ENCODE peak calls at places on chromosome 10, in four cellular contexts. E is transverse colon, K is H1, S is K562. O is an unnamed sample. For H3K4me1 and H3K36me3, the result is how much of the 10 kb centered on the place peaks cover.

GRCh38 chr10:70540089-70540788 is 61.7 kb downstream of the PALD1 start:
- DNase-seq in E (no peak), K (peak), S (peak), O (no peak)

GRCh38 chr10:48623607-48624132 is 18.8 kb upstream of the ARHGAP22 start:
- DNase-seq in E (no peak), K (no peak), S (no peak), O (no peak)

GRCh38 chr10:44647473-44647872 is 262.6 kb upstream of the CXCL12 start:
- DNase-seq in E (no peak), K (no peak), S (no peak), O (no peak)

GRCh38 chr10:56547163-56547562 is 186.1 kb upstream of the ZWINT start:
- DNase-seq in E (no peak), K (no peak), S (no peak), O (no peak)

GRCh38 chr10:3048114-3049019 is 19.0 kb upstream of the PFKP start:
- DNase-seq in E (no peak), K (no peak), S (peak), O (no peak)

GRCh38 chr10:7826971-7827370 is 8.7 kb downstream of the TAF3 start:
- DNase-seq in E (no peak), K (no peak), S (peak), O (no peak)

GRCh38 chr10:36236341-36236740 is 594.2 kb upstream of the FZD8 start:
- DNase-seq in E (no peak), K (no peak), S (no peak), O (no peak)

GRCh38 chr10:17022898-17023297 is 106.7 kb downstream of the CUBN start:
- DNase-seq in E (no peak), K (peak), S (no peak), O (no peak)

GRCh38 chr10:74322141-74322540 is 171.1 kb downstream of the ADK start:
- DNase-seq in E (no peak), K (no peak), S (no peak), O (no peak)

GRCh38 chr10:78664929-78665525 is 403.7 kb upstream of the ZMIZ1 start:
- DNase-seq in E (no peak), K (peak), S (peak), O (no peak)

GRCh38 chr10:71084061-71084817 is 128.1 kb upstream of the UNC5B start:
- DNase-seq in E (peak), K (peak), S (no peak), O (no peak)

GRCh38 chr10:117318909-117319308 is 56.3 kb downstream of the PDZD8 start:
- DNase-seq in E (no peak), K (no peak), S (no peak), O (no peak)

GRCh38 chr10:14873090-14873760 is 5.4 kb upstream of the SUV39H2 start:
- DNase-seq in E (no peak), K (no peak), S (no peak), O (no peak)

GRCh38 chr10:28984431-28984830 is 304.4 kb upstream of the LYZL1 start:
- DNase-seq in E (peak), K (no peak), S (peak), O (peak)

GRCh38 chr10:103915794-103916193 is 2.2 kb downstream of the STN1 start:
- DNase-seq in E (peak), K (no peak), S (no peak), O (no peak)

GRCh38 chr10:126904493-126904806 is 778 bp upstream of the DOCK1 start:
- DNase-seq in E (no peak), K (no peak), S (no peak), O (no peak)

GRCh38 chr10:12502526-12503274 is 153.4 kb downstream of the CAMK1D start:
- DNase-seq in E (no peak), K (peak), S (no peak), O (no peak)

GRCh38 chr10:34731213-34731612 is 83.9 kb downstream of the PARD3 start:
- DNase-seq in E (no peak), K (no peak), S (no peak), O (no peak)

GRCh38 chr10:22251751-22252285 is 34.0 kb upstream of the EBLN1 start:
- DNase-seq in E (peak), K (peak), S (no peak), O (peak)

GRCh38 chr10:120607016-120607709 is 150.1 kb downstream of the PLPP4 start:
- DNase-seq in E (no peak), K (no peak), S (no peak), O (no peak)

GRCh38 chr10:117461766-117462423 is 80.7 kb upstream of the EMX2 start:
- DNase-seq in E (peak), K (no peak), S (no peak), O (peak)

GRCh38 chr10:28997736-28998135 is 291.1 kb upstream of the LYZL1 start:
- DNase-seq in E (no peak), K (no peak), S (no peak), O (no peak)

GRCh38 chr10:37269554-37270256 is 144.3 kb downstream of the ANKRD30A start:
- DNase-seq in E (no peak), K (no peak), S (no peak), O (no peak)

GRCh38 chr10:59896186-59896585 is 10.2 kb downstream of the CCDC6 start:
- DNase-seq in E (peak), K (no peak), S (no peak), O (no peak)

GRCh38 chr10:20890491-20891337 is 6.4 kb downstream of the NEBL start:
- DNase-seq in E (no peak), K (no peak), S (peak), O (no peak)

GRCh38 chr10:28637346-28637745 is 40.0 kb upstream of the BAMBI start:
- DNase-seq in E (no peak), K (peak), S (no peak), O (no peak)

GRCh38 chr10:78413294-78414055 is 379.8 kb downstream of the RPS24 start:
- DNase-seq in E (no peak), K (no peak), S (no peak), O (no peak)

GRCh38 chr10:49164587-49165188 is 23.5 kb downstream of the TMEM273 start:
- DNase-seq in E (no peak), K (peak), S (peak), O (no peak)

GRCh38 chr10:86970152-86970886 is 2.0 kb downstream of the ADIRF start:
- DNase-seq in E (peak), K (peak), S (no peak), O (peak)

GRCh38 chr10:4127518-4128315 is 342.7 kb upstream of the KLF6 start:
- DNase-seq in E (peak), K (no peak), S (no peak), O (no peak)

GRCh38 chr10:30744124-30744523 is 114.6 kb upstream of the LYZL2 start:
- DNase-seq in E (no peak), K (no peak), S (no peak), O (no peak)

GRCh38 chr10:14550471-14550941 is 219.8 kb upstream of the FRMD4A start:
- DNase-seq in E (peak), K (no peak), S (no peak), O (no peak)

GRCh38 chr10:102401735-102402511 is 6.4 kb downstream of the NFKB2 start:
- DNase-seq in E (no peak), K (no peak), S (no peak), O (no peak)

GRCh38 chr10:62453274-62453673 is 79.1 kb downstream of the ZNF365 start:
- DNase-seq in E (no peak), K (no peak), S (no peak), O (no peak)

GRCh38 chr10:89963446-89964102 is 262.2 kb downstream of the KIF20B start:
- DNase-seq in E (no peak), K (no peak), S (no peak), O (no peak)
- H3K4me1 ChIP-seq in E (under half), K (under half), S (under half), O (under half)

DNA sequence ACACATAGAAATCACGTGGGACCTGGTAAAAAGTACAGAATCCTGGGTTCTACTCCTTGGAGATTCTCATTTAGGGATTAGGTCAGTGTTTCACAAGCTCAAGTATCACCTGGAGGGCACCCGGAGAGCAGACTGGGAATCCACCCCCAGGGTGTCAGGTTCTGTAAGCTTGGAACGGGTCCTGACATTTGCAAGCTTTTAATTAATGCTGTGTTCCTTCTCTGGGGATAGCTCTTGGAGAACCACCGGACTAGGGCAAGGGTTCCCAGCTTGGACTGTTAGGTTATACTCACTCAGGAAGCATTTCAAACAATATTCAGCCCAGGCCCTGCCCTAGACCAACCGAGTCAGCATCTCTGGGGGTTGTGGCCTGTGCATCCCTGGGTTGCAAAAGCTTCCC is 23.0 kb downstream of the TCF7L2 start:
- DNase-seq in E (no peak), K (no peak), S (no peak), O (no peak)
- H3K36me3 ChIP-seq in E (under half), K (under half), S (under half), O (under half)

DNA sequence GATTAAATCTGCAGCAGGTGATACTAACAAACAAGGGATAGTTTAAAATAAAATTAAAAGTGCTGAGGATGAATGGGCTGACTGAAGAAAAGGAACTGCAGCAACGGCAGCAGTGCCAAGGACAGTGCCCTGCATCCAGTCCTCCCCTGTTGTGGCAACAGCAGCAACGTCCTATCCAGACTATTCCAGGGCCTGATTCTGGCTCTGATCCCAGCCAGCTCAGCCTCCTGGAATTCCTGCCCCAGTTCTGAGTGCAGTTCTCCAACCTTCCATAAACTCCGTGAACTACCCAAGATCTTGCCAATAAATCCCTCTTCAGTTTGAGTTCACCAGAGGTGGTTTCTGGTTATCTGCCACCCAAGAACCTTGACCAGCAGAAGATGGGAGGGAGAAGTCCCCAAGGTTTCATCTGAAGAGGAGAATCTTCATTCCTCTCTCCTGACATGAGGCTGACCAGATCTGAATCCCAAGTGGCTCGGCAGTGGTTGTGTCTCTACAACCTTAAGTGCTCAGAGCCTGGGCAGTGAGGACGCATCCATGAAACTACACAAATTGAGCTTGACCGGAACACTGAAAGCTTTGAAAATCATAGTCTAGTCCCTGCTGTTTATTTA is 115.8 kb downstream of the SORBS1 start:
- DNase-seq in E (peak), K (no peak), S (no peak), O (no peak)
- TF ChIP-seq EP300 in E (peak), K (no peak), S (no peak), O (no peak)

GRCh38 chr10:69218831-69219230 is 1.3 kb upstream of the HKDC1 start:
- DNase-seq in E (no peak), K (no peak), S (no peak), O (no peak)
- H3K4me1 ChIP-seq in E (under half), K (under half), S (under half), O (under half)

GRCh38 chr10:72727128-72727527 is 35.2 kb downstream of the MCU start:
- DNase-seq in E (no peak), K (no peak), S (no peak), O (no peak)
- H3K36me3 ChIP-seq in E (under half), K (under half), S (under half), O (under half)

O was measured in tibial nerve.